ENCODE peak calls at places on chromosomes 2 and 18, in four cellular contexts. H, G, O and C are unnamed samples.

GRCh38 chr2:196177124-196177523 is 5.7 kb upstream of the STK17B start:
- DNase-seq in H (no peak), G (no peak), O (no peak), C (no peak)

GRCh38 chr2:172168917-172169346 is 66.2 kb upstream of the DLX2 start:
- DNase-seq in H (no peak), G (no peak), O (no peak), C (no peak)

GRCh38 chr2:179253226-179253625 is 11.4 kb downstream of the SESTD1 start:
- DNase-seq in H (no peak), G (no peak), O (no peak), C (no peak)

GRCh38 chr2:23198316-23199114 is 186.5 kb upstream of the KLHL29 start:
- DNase-seq in H (no peak), G (no peak), O (no peak), C (no peak)

GRCh38 chr2:69291004-69291650 is 95.9 kb downstream of the GFPT1 start:
- DNase-seq in H (peak), G (peak), O (peak), C (no peak)

GRCh38 chr2:102803041-102803896 is 41.4 kb downstream of the TMEM182 start:
- DNase-seq in H (no peak), G (no peak), O (no peak), C (no peak)

GRCh38 chr2:43934567-43934966 is 61.2 kb downstream of the LRPPRC start:
- DNase-seq in H (no peak), G (no peak), O (no peak), C (no peak)

GRCh38 chr2:149148195-149149006 is 109.9 kb downstream of the LYPD6B start:
- DNase-seq in H (no peak), G (no peak), O (no peak), C (no peak)

GRCh38 chr2:26861610-26862224 is 13.8 kb downstream of the DPYSL5 start:
- DNase-seq in H (no peak), G (no peak), O (no peak), C (no peak)

GRCh38 chr18:5440297-5440696 is 103.5 kb downstream of the EPB41L3 start:
- DNase-seq in H (no peak), G (no peak), O (no peak), C (no peak)

GRCh38 chr2:88626171-88627054 is 851 bp downstream of the EIF2AK3 start:
- DNase-seq in H (no peak), G (no peak), O (peak), C (peak)

GRCh38 chr2:42327125-42327524 is 33.9 kb downstream of the COX7A2L start:
- DNase-seq in H (no peak), G (no peak), O (no peak), C (no peak)

GRCh38 chr2:234463626-234464290 is 33.1 kb downstream of the ARL4C start:
- DNase-seq in H (no peak), G (peak), O (no peak), C (no peak)

GRCh38 chr18:74040459-74041332 is 106.9 kb downstream of the FBXO15 start:
- DNase-seq in H (no peak), G (no peak), O (no peak), C (no peak)

GRCh38 chr2:120845281-120845680 is 109.6 kb downstream of the GLI2 start:
- DNase-seq in H (no peak), G (no peak), O (peak), C (no peak)

GRCh38 chr2:110114007-110114591 is 1.5 kb downstream of the MALL start:
- DNase-seq in H (no peak), G (no peak), O (no peak), C (no peak)

GRCh38 chr2:162731917-162732804 is 106.4 kb downstream of the KCNH7 start:
- DNase-seq in H (no peak), G (no peak), O (no peak), C (no peak)

GRCh38 chr2:98442488-98442887 is 2.2 kb upstream of the INPP4A start:
- DNase-seq in H (no peak), G (no peak), O (no peak), C (no peak)
- H3K27ac ChIP-seq in H (no peak), G (no peak), O (no peak), C (no peak)

GRCh38 chr2:147464737-147465437 is 379.9 kb upstream of the ACVR2A start:
- DNase-seq in H (no peak), G (no peak), O (no peak), C (no peak)
- H3K27ac ChIP-seq in H (no peak), G (no peak), O (no peak), C (no peak)

DNA sequence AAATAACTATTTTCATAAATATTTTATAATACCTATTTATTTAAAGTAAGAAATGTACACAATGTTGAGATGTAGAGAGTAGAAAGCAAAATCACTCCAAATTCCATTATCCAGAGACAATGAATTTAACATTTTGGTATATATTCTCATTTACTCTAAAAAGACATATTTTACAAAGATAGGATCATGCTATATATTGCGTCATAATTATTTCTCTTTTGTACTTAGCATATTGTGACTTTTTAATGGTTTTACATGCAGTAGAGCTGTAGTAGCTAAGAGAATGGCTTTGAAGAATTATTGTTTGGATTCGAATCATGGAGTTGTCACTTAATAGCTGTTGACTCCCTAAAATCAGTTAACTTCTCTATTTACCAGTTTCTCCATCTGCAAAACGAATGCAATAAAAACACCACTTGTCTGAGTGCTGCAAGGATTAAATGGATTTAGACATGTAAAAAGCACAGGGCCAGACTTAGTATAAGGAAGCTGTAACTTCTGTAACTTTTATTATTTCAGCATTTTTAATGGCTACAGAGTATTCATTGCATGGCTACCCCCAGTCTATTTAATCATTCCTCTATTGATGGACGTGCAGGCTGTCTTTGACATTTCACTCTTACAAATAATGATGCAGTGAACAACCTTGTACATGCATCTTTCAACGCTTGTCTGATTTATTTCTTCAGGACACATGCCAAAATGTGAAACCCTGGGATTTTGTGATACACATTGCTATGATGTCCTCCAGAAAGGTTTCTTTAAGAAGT is 33.2 kb downstream of the KCNS3 start:
- DNase-seq in H (no peak), G (no peak), O (no peak), C (no peak)
- H3K27ac ChIP-seq in H (no peak), G (no peak), O (no peak), C (no peak)

GRCh38 chr2:86617153-86617552 is 6.5 kb downstream of the RNF103 start:
- DNase-seq in H (no peak), G (no peak), O (no peak), C (no peak)

GRCh38 chr2:86613515-86613914 is 10.2 kb downstream of the RNF103 start:
- DNase-seq in H (no peak), G (no peak), O (no peak), C (no peak)

GRCh38 chr2:86617738-86618137 is 5.9 kb downstream of the RNF103 start:
- DNase-seq in H (no peak), G (no peak), O (no peak), C (no peak)

GRCh38 chr2:86615596-86615995 is 8.1 kb downstream of the RNF103 start:
- DNase-seq in H (no peak), G (no peak), O (no peak), C (no peak)

GRCh38 chr2:86616502-86616901 is 7.2 kb downstream of the RNF103 start:
- DNase-seq in H (no peak), G (no peak), O (no peak), C (no peak)
- H3K27ac ChIP-seq in H (no peak), G (no peak), O (no peak), C (no peak)

GRCh38 chr2:219058541-219059374 is 2.0 kb downstream of the IHH start:
- DNase-seq in H (no peak), G (no peak), O (no peak), C (no peak)

GRCh38 chr2:219056176-219056895 is 4.4 kb downstream of the IHH start:
- DNase-seq in H (no peak), G (no peak), O (no peak), C (no peak)

GRCh38 chr2:219057709-219058540 is 2.8 kb downstream of the IHH start:
- DNase-seq in H (peak), G (no peak), O (peak), C (peak)

GRCh38 chr2:219056896-219057708 is 3.6 kb downstream of the IHH start:
- DNase-seq in H (no peak), G (no peak), O (no peak), C (no peak)

GRCh38 chr2:219054956-219055903 is 5.5 kb downstream of the IHH start:
- DNase-seq in H (no peak), G (no peak), O (no peak), C (no peak)
- H3K27ac ChIP-seq in H (no peak), G (no peak), O (no peak), C (no peak)

GRCh38 chr18:63070750-63071502 is 248.6 kb downstream of the BCL2 start:
- DNase-seq in H (no peak), G (no peak), O (no peak), C (no peak)

GRCh38 chr18:63071566-63072175 is 247.9 kb downstream of the BCL2 start:
- DNase-seq in H (no peak), G (no peak), O (no peak), C (no peak)

GRCh38 chr18:63074987-63075404 is 244.6 kb downstream of the BCL2 start:
- DNase-seq in H (peak), G (no peak), O (peak), C (peak)

GRCh38 chr18:63069496-63069895 is 250.1 kb downstream of the BCL2 start:
- DNase-seq in H (no peak), G (no peak), O (no peak), C (no peak)

GRCh38 chr18:63073481-63073880 is 246.1 kb downstream of the BCL2 start:
- DNase-seq in H (no peak), G (no peak), O (no peak), C (no peak)
- H3K27ac ChIP-seq in H (no peak), G (no peak), O (no peak), C (no peak)